ENCODE peak calls at places on chromosomes 3 and 15, in four cellular contexts. One of them, this sample, is unnamed.

GRCh38 chr3:160369784-160370183 is 29.2 kb downstream of the IFT80 start:
- DNase-seq in GM12878: no peak
- DNase-seq in K562: no peak
- DNase-seq in H1: no peak
- DNase-seq in this sample: no peak

GRCh38 chr3:4709336-4709735 is 216.2 kb downstream of the ITPR1 start:
- DNase-seq in GM12878: no peak
- DNase-seq in K562: no peak
- DNase-seq in H1: no peak
- DNase-seq in this sample: no peak

GRCh38 chr3:153595186-153595815 is 433.3 kb downstream of the RAP2B start:
- DNase-seq in GM12878: no peak
- DNase-seq in K562: peak; percentile 23
- DNase-seq in H1: no peak
- DNase-seq in this sample: peak; percentile 18

GRCh38 chr3:40476478-40477470 is at the start of gene ZNF619:
- DNase-seq in GM12878: no peak
- DNase-seq in K562: peak; percentile 86
- DNase-seq in H1: peak; percentile 80
- DNase-seq in this sample: peak; percentile 59

GRCh38 chr3:23161896-23162570 is 41.1 kb upstream of the UBE2E2 start:
- DNase-seq in GM12878: peak; percentile 69
- DNase-seq in K562: no peak
- DNase-seq in H1: no peak
- DNase-seq in this sample: no peak

GRCh38 chr3:173397161-173398110 is at the start of gene NLGN1:
- DNase-seq in GM12878: no peak
- DNase-seq in K562: no peak
- DNase-seq in H1: peak; percentile 84
- DNase-seq in this sample: no peak

GRCh38 chr3:29285356-29286070 is 4.6 kb downstream of the RBMS3 start:
- DNase-seq in GM12878: no peak
- DNase-seq in K562: no peak
- DNase-seq in H1: no peak
- DNase-seq in this sample: no peak

GRCh38 chr3:126110431-126111125 is 26.7 kb upstream of the SLC41A3 start:
- DNase-seq in GM12878: no peak
- DNase-seq in K562: no peak
- DNase-seq in H1: peak; percentile 24
- DNase-seq in this sample: no peak

GRCh38 chr15:65632780-65633384 is 11.1 kb downstream of the SLC24A1 start:
- DNase-seq in GM12878: no peak
- DNase-seq in K562: no peak
- DNase-seq in H1: no peak
- DNase-seq in this sample: no peak

GRCh38 chr3:141331370-141332318 is 36.7 kb upstream of the ZBTB38 start:
- DNase-seq in GM12878: peak; percentile 69
- DNase-seq in K562: peak; percentile 86
- DNase-seq in H1: no peak
- DNase-seq in this sample: peak; percentile 53

GRCh38 chr15:100764778-100765457 is 114.7 kb upstream of the ALDH1A3 start:
- DNase-seq in GM12878: no peak
- DNase-seq in K562: no peak
- DNase-seq in H1: peak; percentile 44
- DNase-seq in this sample: no peak

GRCh38 chr15:94576889-94577533 is 345.6 kb downstream of the MCTP2 start:
- DNase-seq in GM12878: no peak
- DNase-seq in K562: peak; percentile 41
- DNase-seq in H1: peak; percentile 74
- DNase-seq in this sample: peak; percentile 20

GRCh38 chr15:59360896-59361295 is 11.8 kb downstream of the MYO1E start:
- DNase-seq in GM12878: no peak
- DNase-seq in K562: no peak
- DNase-seq in H1: no peak
- DNase-seq in this sample: peak; percentile 39

GRCh38 chr15:71549697-71550096 is 260.7 kb upstream of the NR2E3 start:
- DNase-seq in GM12878: no peak
- DNase-seq in K562: no peak
- DNase-seq in H1: no peak
- DNase-seq in this sample: no peak

GRCh38 chr15:69126054-69126469 is 34.4 kb upstream of the GLCE start:
- DNase-seq in GM12878: no peak
- DNase-seq in K562: no peak
- DNase-seq in H1: no peak
- DNase-seq in this sample: peak; percentile 80

GRCh38 chr3:101998256-101998926 is 149.1 kb downstream of the NFKBIZ start:
- DNase-seq in GM12878: no peak
- DNase-seq in K562: no peak
- DNase-seq in H1: no peak
- DNase-seq in this sample: no peak

GRCh38 chr3:85170646-85171045 is 211.9 kb downstream of the CADM2 start:
- DNase-seq in GM12878: no peak
- DNase-seq in K562: no peak
- DNase-seq in H1: no peak
- DNase-seq in this sample: no peak

GRCh38 chr3:104429727-104430126 is 937.0 kb upstream of the ALCAM start:
- DNase-seq in GM12878: no peak
- DNase-seq in K562: no peak
- DNase-seq in H1: no peak
- DNase-seq in this sample: no peak

GRCh38 chr3:65597225-65597951 is 441.3 kb downstream of the MAGI1 start:
- DNase-seq in GM12878: no peak
- DNase-seq in K562: no peak
- DNase-seq in H1: peak; percentile 79
- DNase-seq in this sample: no peak

GRCh38 chr15:36742696-36743095 is 163.3 kb downstream of the CDIN1 start:
- DNase-seq in GM12878: no peak
- DNase-seq in K562: no peak
- DNase-seq in H1: no peak
- DNase-seq in this sample: no peak

GRCh38 chr15:89575656-89576416 is 567 bp downstream of the TICRR start:
- DNase-seq in GM12878: no peak
- DNase-seq in K562: no peak
- DNase-seq in H1: peak; percentile 58
- DNase-seq in this sample: no peak

GRCh38 chr15:67006089-67007065 is 59.0 kb upstream of the SMAD3 start:
- DNase-seq in GM12878: no peak
- DNase-seq in K562: no peak
- DNase-seq in H1: peak; percentile 17
- DNase-seq in this sample: no peak

GRCh38 chr15:25504307-25504706 is 65.5 kb upstream of the UBE3A start:
- DNase-seq in GM12878: no peak
- DNase-seq in K562: no peak
- DNase-seq in H1: no peak
- DNase-seq in this sample: no peak

GRCh38 chr3:10867384-10867783 is 51.4 kb downstream of the SLC6A11 start:
- DNase-seq in GM12878: no peak
- DNase-seq in K562: peak; percentile 24
- DNase-seq in H1: peak; percentile 65
- DNase-seq in this sample: no peak

GRCh38 chr15:71197620-71198019 is 82.3 kb downstream of the THSD4 start:
- DNase-seq in GM12878: no peak
- DNase-seq in K562: no peak
- DNase-seq in H1: no peak
- DNase-seq in this sample: no peak

GRCh38 chr3:17494117-17494809 is 248.2 kb downstream of the TBC1D5 start:
- DNase-seq in GM12878: no peak
- DNase-seq in K562: no peak
- DNase-seq in H1: no peak
- DNase-seq in this sample: no peak

GRCh38 chr3:187340572-187340971 is 27.6 kb upstream of the RTP4 start:
- DNase-seq in GM12878: no peak
- DNase-seq in K562: no peak
- DNase-seq in H1: no peak
- DNase-seq in this sample: no peak

GRCh38 chr15:68365140-68365745 is 66.7 kb downstream of the ITGA11 start:
- DNase-seq in GM12878: no peak
- DNase-seq in K562: no peak
- DNase-seq in H1: no peak
- DNase-seq in this sample: no peak

GRCh38 chr3:63740116-63740515 is 79.0 kb upstream of the C3orf49 start:
- DNase-seq in GM12878: no peak
- DNase-seq in K562: no peak
- DNase-seq in H1: no peak
- DNase-seq in this sample: no peak

GRCh38 chr15:43246261-43246764 is 20.4 kb downstream of the TGM5 start:
- DNase-seq in GM12878: no peak
- DNase-seq in K562: no peak
- DNase-seq in H1: no peak
- DNase-seq in this sample: no peak

GRCh38 chr3:57637391-57637790 is 40.2 kb upstream of the ARF4 start:
- DNase-seq in GM12878: no peak
- DNase-seq in K562: no peak
- DNase-seq in H1: no peak
- DNase-seq in this sample: no peak

GRCh38 chr3:195076981-195077610 is 193.9 kb downstream of the XXYLT1 start:
- DNase-seq in GM12878: no peak
- DNase-seq in K562: no peak
- DNase-seq in H1: no peak
- DNase-seq in this sample: no peak

GRCh38 chr3:86175051-86175536 is 815.9 kb downstream of the VGLL3 start:
- DNase-seq in GM12878: no peak
- DNase-seq in K562: no peak
- DNase-seq in H1: peak; percentile 51
- DNase-seq in this sample: no peak

GRCh38 chr15:92638709-92639365 is 16.7 kb downstream of the FAM174B start:
- DNase-seq in GM12878: no peak
- DNase-seq in K562: no peak
- DNase-seq in H1: no peak
- DNase-seq in this sample: no peak

GRCh38 chr3:112785321-112786001 is 61.2 kb downstream of the CD200R1L start:
- DNase-seq in GM12878: no peak
- DNase-seq in K562: no peak
- DNase-seq in H1: no peak
- DNase-seq in this sample: no peak

GRCh38 chr3:42067324-42067723 is 23.8 kb upstream of the TRAK1 start:
- DNase-seq in GM12878: peak; percentile 86
- DNase-seq in K562: no peak
- DNase-seq in H1: no peak
- DNase-seq in this sample: no peak

GRCh38 chr3:141707741-141708203 is 30.3 kb upstream of the RNF7 start:
- DNase-seq in GM12878: no peak
- DNase-seq in K562: no peak
- DNase-seq in H1: no peak
- DNase-seq in this sample: no peak

GRCh38 chr15:51649659-51650521 is 27.3 kb upstream of the DMXL2 start:
- DNase-seq in GM12878: peak; percentile 63
- DNase-seq in K562: peak; percentile 59
- DNase-seq in H1: no peak
- DNase-seq in this sample: peak; percentile 68

GRCh38 chr15:51377038-51377761 is 35.7 kb downstream of the GLDN start:
- DNase-seq in GM12878: no peak
- DNase-seq in K562: no peak
- DNase-seq in H1: no peak
- DNase-seq in this sample: no peak

GRCh38 chr3:16476636-16477035 is 36.9 kb downstream of the RFTN1 start:
- DNase-seq in GM12878: no peak
- DNase-seq in K562: no peak
- DNase-seq in H1: no peak
- DNase-seq in this sample: no peak

GRCh38 chr3:16474304-16474703 is 39.2 kb downstream of the RFTN1 start:
- DNase-seq in GM12878: no peak
- DNase-seq in K562: no peak
- DNase-seq in H1: no peak
- DNase-seq in this sample: no peak

GRCh38 chr3:16477054-16477453 is 36.4 kb downstream of the RFTN1 start:
- DNase-seq in GM12878: no peak
- DNase-seq in K562: no peak
- DNase-seq in H1: no peak
- DNase-seq in this sample: no peak

GRCh38 chr3:16475766-16476165 is 37.7 kb downstream of the RFTN1 start:
- DNase-seq in GM12878: no peak
- DNase-seq in K562: no peak
- DNase-seq in H1: no peak
- DNase-seq in this sample: no peak

GRCh38 chr3:16474920-16475319 is 38.6 kb downstream of the RFTN1 start:
- DNase-seq in GM12878: no peak
- DNase-seq in K562: no peak
- DNase-seq in H1: no peak
- DNase-seq in this sample: no peak
- TF ChIP-seq BRCA1 in GM12878: no peak
- TF ChIP-seq BRCA1 in K562: no peak
- TF ChIP-seq BRCA1 in H1: no peak
- TF ChIP-seq BRCA1 in this sample: no peak

GRCh38 chr3:69144631-69145244 is 22.3 kb upstream of the LMOD3 start:
- DNase-seq in GM12878: no peak
- DNase-seq in K562: no peak
- DNase-seq in H1: peak; percentile 58
- DNase-seq in this sample: no peak
- TF ChIP-seq BRCA1 in GM12878: no peak
- TF ChIP-seq BRCA1 in K562: no peak
- TF ChIP-seq BRCA1 in H1: no peak
- TF ChIP-seq BRCA1 in this sample: no peak

GRCh38 chr3:106070187-106070586 is 201.4 kb upstream of the CBLB start:
- DNase-seq in GM12878: no peak
- DNase-seq in K562: no peak
- DNase-seq in H1: no peak
- DNase-seq in this sample: no peak

GRCh38 chr3:106068386-106068785 is 199.6 kb upstream of the CBLB start:
- DNase-seq in GM12878: no peak
- DNase-seq in K562: no peak
- DNase-seq in H1: no peak
- DNase-seq in this sample: no peak

GRCh38 chr3:106071306-106071705 is 202.5 kb upstream of the CBLB start:
- DNase-seq in GM12878: no peak
- DNase-seq in K562: no peak
- DNase-seq in H1: no peak
- DNase-seq in this sample: no peak

GRCh38 chr3:106067711-106068110 is 198.9 kb upstream of the CBLB start:
- DNase-seq in GM12878: peak; percentile 42
- DNase-seq in K562: no peak
- DNase-seq in H1: no peak
- DNase-seq in this sample: no peak

DNA sequence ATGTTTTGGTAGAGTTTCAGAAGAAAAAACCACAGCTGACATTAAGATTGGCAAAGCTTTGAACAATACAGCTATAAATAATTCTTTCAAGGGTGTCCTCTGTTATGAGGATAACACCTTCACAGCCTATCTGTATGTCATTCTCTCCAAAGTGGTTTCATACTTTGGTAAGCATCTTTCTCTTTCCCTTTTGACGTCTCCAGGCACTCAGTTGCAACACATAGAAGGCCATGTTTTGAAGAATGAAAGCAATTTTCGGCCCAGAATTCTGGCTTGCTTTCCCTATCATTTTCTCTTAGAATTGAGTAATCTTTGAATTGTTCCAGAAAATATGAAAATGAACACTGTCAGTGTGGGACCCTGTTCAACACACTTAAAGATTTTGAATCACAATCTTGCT is 200.0 kb upstream of the CBLB start:
- DNase-seq in GM12878: no peak
- DNase-seq in K562: no peak
- DNase-seq in H1: no peak
- DNase-seq in this sample: no peak
- TF ChIP-seq BRCA1 in GM12878: no peak
- TF ChIP-seq BRCA1 in K562: no peak
- TF ChIP-seq BRCA1 in H1: no peak
- TF ChIP-seq BRCA1 in this sample: no peak

GRCh38 chr3:73999501-73999900 is 374.8 kb upstream of the PDZRN3 start:
- DNase-seq in GM12878: no peak
- DNase-seq in K562: no peak
- DNase-seq in H1: no peak
- DNase-seq in this sample: no peak
- TF ChIP-seq BRCA1 in GM12878: no peak
- TF ChIP-seq BRCA1 in K562: no peak
- TF ChIP-seq BRCA1 in H1: no peak
- TF ChIP-seq BRCA1 in this sample: no peak

This sample was measured in HepG2.